ENCODE peak calls at places on chromosomes 2 and 18, in eight cellular contexts. T, A, U, M, C, Y, J and I are unnamed samples.

GRCh38 chr2:142796161-142796560 is 81.3 kb upstream of the KYNU start:
- DNase-seq in T (no peak), A (no peak), U (no peak), M (no peak), C (no peak), Y (no peak), J (peak), I (peak)

GRCh38 chr18:26741041-26741440 is 124.5 kb downstream of the AQP4 start:
- DNase-seq in T (no peak), A (no peak), U (no peak), M (no peak), C (no peak), Y (peak), J (peak), I (no peak)

GRCh38 chr2:63270717-63271116 is 220.1 kb downstream of the OTX1 start:
- DNase-seq in T (no peak), A (no peak), U (no peak), M (no peak), C (no peak), Y (no peak), J (no peak), I (no peak)

GRCh38 chr18:7931763-7932162 is 364.6 kb downstream of the PTPRM start:
- DNase-seq in T (no peak), A (no peak), U (no peak), M (no peak), C (no peak), Y (no peak), J (no peak), I (no peak)

GRCh38 chr18:10482985-10483949 is 28.8 kb downstream of the APCDD1 start:
- DNase-seq in T (no peak), A (no peak), U (no peak), M (no peak), C (peak), Y (no peak), J (no peak), I (no peak)

GRCh38 chr2:20737505-20737904 is 70.6 kb downstream of the GDF7 start:
- DNase-seq in T (no peak), A (no peak), U (no peak), M (no peak), C (peak), Y (no peak), J (no peak), I (no peak)

GRCh38 chr2:151260492-151261239 is 997 bp downstream of the RBM43 start:
- DNase-seq in T (no peak), A (no peak), U (no peak), M (peak), C (no peak), Y (peak), J (peak), I (peak)

GRCh38 chr2:96523659-96524481 is 12.7 kb upstream of the ARID5A start:
- DNase-seq in T (no peak), A (no peak), U (no peak), M (peak), C (no peak), Y (peak), J (peak), I (peak)

GRCh38 chr2:240839152-240840143 is 19.4 kb upstream of the KIF1A start:
- DNase-seq in T (no peak), A (no peak), U (no peak), M (no peak), C (no peak), Y (no peak), J (no peak), I (peak)

GRCh38 chr2:2302359-2302758 is 28.7 kb downstream of the MYT1L start:
- DNase-seq in T (no peak), A (no peak), U (no peak), M (no peak), C (no peak), Y (no peak), J (no peak), I (no peak)

GRCh38 chr2:205892141-205893064 is 193.6 kb downstream of the INO80D start:
- DNase-seq in T (no peak), A (no peak), U (no peak), M (no peak), C (no peak), Y (peak), J (no peak), I (peak)

GRCh38 chr2:175355246-175355645 is 173.7 kb upstream of the ATP5MC3 start:
- DNase-seq in T (no peak), A (no peak), U (no peak), M (no peak), C (no peak), Y (no peak), J (no peak), I (no peak)

GRCh38 chr2:197675246-197675645 is at the start of gene RFTN2:
- DNase-seq in T (no peak), A (no peak), U (no peak), M (peak), C (no peak), Y (peak), J (no peak), I (peak)
- H3K4me3 ChIP-seq in T (no peak), A (no peak), U (no peak), M (peak), C (no peak), Y (peak), J (peak), I (peak)

DNA sequence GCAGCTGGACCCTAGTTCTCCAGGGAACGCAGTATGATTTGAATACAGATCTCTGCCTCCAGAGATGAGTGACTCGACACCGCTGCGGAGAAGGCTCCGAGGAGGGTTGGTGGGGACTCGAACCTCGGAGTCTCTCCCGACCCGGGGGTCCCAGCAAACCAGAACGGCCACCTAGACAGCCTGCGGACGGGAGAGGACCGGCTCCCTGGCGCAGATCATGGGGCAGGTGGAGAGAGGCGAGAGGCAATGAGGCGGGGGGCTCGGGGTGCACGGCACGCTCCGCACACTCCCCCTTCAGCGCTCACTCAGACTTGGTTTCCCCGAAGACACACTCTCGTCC is 12.6 kb downstream of the DYSF start:
- DNase-seq in T (no peak), A (no peak), U (no peak), M (no peak), C (no peak), Y (no peak), J (no peak), I (no peak)
- H3K4me3 ChIP-seq in T (no peak), A (no peak), U (peak), M (peak), C (no peak), Y (peak), J (peak), I (peak)

DNA sequence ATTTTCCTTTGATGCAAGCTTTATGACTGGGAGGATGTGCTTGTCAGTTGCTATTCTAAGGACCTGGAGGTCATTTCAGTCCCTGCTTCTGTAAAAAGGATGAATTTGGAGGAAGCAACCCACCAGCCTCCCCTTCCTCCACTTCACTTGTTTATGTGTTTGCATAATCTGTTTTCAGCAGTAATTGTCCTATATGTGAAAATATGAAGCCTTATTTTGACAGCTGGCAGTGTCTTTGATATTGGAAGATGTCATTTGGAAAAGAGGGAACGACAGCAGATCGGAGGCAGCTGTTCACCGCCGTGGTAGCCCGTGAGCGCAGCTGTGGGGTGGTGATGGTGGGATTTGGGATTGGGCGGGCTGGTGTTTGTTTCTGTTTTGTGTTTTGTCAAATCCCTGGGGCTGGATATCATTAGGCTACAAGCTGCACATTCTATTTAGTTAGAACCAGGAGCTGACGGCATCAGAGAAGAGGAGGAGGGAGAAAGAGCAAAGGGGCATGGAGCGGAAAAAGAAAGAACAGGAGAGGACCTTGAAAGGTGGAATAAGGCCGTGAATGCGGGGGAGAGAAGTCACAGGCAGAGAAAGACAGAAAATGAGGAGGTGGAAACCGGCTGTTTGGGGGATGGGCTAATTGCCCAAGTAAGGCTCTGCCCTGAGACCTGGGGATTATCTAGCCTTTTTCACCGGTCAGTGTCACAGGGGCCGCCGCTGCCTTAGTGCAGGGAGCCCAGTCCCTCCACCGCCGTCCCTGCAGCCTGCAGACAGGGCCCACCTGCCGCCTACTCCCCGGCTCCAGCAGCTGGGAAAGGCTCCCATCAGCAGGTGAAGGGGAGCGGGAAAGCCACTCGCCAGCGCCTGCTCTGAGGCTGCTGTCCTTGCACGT is 87.9 kb downstream of the ZCCHC2 start:
- DNase-seq in T (no peak), A (no peak), U (no peak), M (no peak), C (no peak), Y (no peak), J (no peak), I (no peak)
- H3K4me3 ChIP-seq in T (no peak), A (no peak), U (peak), M (peak), C (no peak), Y (no peak), J (no peak), I (peak)

GRCh38 chr2:120589782-120590608 is 145.7 kb upstream of the GLI2 start:
- DNase-seq in T (no peak), A (no peak), U (peak), M (peak), C (no peak), Y (peak), J (peak), I (peak)

GRCh38 chr2:120590841-120591240 is 144.8 kb upstream of the GLI2 start:
- DNase-seq in T (no peak), A (no peak), U (no peak), M (no peak), C (no peak), Y (no peak), J (no peak), I (no peak)

GRCh38 chr2:120587997-120588336 is 147.7 kb upstream of the GLI2 start:
- DNase-seq in T (no peak), A (no peak), U (no peak), M (no peak), C (no peak), Y (no peak), J (no peak), I (no peak)

GRCh38 chr2:120586507-120587283 is 149.0 kb upstream of the GLI2 start:
- DNase-seq in T (no peak), A (no peak), U (no peak), M (no peak), C (no peak), Y (no peak), J (no peak), I (no peak)

DNA sequence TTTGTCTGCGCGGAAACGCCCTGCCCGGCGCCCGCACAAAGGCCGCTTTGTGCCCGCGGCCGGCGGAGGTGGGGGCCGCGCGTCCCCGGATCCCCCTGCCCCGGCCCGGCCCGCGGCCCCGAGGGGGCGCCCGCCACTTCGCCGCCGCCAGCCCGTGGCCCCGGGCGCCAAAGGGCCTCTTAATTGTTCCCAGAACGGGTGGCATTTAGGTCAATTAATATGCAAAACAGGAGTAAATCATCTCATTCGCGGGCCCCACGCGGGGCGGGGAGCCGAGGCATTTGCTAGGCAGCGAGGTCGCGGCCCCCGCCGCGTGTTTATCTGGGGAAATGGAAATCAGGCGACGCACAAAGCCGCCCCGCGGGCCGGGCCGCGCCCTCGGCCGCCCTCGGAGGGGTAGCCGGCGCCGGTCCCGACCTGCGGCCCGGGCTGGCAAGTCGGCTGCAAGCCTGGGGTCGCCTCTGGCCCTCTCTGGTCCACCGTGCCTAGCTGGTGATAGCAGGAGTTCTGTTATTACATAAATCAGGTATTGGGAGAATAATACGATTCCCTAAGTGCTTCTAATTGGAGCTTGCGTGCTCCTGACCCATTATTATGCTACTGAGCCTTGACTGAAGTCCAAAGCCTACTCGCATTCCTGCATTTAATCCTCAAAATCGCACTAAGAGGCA is 148.2 kb upstream of the GLI2 start:
- DNase-seq in T (no peak), A (no peak), U (no peak), M (no peak), C (no peak), Y (no peak), J (no peak), I (no peak)
- H3K4me3 ChIP-seq in T (no peak), A (no peak), U (no peak), M (no peak), C (no peak), Y (no peak), J (no peak), I (no peak)

GRCh38 chr2:144518744-144519596 is 949 bp downstream of the ZEB2 start:
- DNase-seq in T (no peak), A (no peak), U (no peak), M (peak), C (peak), Y (peak), J (peak), I (peak)
- H3K4me3 ChIP-seq in T (no peak), A (no peak), U (peak), M (peak), C (no peak), Y (peak), J (peak), I (peak)

DNA sequence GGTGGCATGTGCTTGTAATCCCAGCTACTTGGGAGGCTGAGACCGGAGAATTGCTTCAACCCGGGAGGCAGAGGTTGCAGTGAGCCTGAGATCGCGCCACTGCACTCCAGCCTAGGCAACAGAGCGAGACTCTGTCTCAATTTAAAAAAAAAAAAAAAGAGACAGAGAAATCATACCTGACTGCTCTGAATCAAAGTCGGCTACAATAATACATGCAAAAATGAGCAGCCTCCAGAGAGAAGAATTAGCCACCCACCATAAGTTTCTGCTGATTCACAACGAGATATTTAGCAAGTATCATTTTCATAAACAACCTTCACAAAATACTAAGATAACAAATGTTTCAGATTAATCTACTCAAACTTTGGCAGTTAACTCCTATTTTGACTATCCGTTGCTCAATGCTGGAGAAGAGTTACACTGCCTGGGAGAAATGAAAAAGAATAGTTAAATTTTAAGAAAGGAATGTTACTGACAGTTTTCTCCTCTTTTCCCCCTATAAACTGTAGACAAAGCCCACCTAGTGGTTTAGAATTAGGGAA is 1.5 kb downstream of the OSBPL1A start:
- DNase-seq in T (no peak), A (no peak), U (no peak), M (peak), C (peak), Y (peak), J (peak), I (no peak)
- H3K4me3 ChIP-seq in T (no peak), A (no peak), U (no peak), M (peak), C (no peak), Y (peak), J (peak), I (no peak)

DNA sequence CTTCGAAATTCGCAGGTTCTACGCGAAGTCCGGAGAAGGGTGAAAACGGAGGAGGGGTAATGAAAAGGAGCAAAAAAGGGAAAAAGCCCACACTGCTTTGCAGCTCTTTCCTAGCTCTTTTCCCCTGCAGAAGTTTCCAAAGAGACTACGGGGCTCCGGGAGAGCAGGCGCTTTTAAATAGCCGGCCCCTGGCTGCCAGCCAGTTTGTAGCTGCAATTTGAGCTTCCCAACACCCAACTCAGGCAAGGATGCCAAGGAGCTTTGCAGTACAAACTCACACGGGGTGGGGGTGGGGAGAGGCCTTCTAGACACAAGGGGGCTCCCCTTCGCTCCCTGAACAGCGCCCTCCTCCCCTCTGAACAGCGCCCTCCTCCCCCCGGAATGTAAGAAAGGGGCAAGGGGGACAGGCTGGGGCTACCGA is at the start of gene IGFBP5:
- DNase-seq in T (no peak), A (no peak), U (no peak), M (peak), C (no peak), Y (peak), J (peak), I (peak)
- H3K4me3 ChIP-seq in T (no peak), A (no peak), U (peak), M (peak), C (no peak), Y (peak), J (peak), I (peak)